ENCODE peak calls at places on chromosomes 5 and 9, in five cellular contexts. Q is GM12878, I is HepG2, V is NT2/D1, Z is H1. D is an unnamed sample.

GRCh38 chr9:129774791-129775149 is 21.9 kb upstream of the PTGES start:
- DNase-seq in Q (no peak), I (no peak), V (no peak), Z (peak; percentile 51), D (no peak)

GRCh38 chr5:143495124-143495523 is 91.6 kb upstream of the NR3C1 start:
- DNase-seq in Q (no peak), I (peak; percentile 56), V (no peak), Z (no peak), D (no peak)

GRCh38 chr5:168327994-168328393 is 36.5 kb downstream of the WWC1 start:
- DNase-seq in Q (no peak), I (no peak), V (no peak), Z (no peak), D (no peak)

GRCh38 chr9:32403567-32403966 is 19.1 kb downstream of the ACO1 start:
- DNase-seq in Q (no peak), I (no peak), V (no peak), Z (no peak), D (no peak)

GRCh38 chr9:99269429-99269828 is 47.3 kb downstream of the SEC61B start:
- DNase-seq in Q (no peak), I (no peak), V (no peak), Z (no peak), D (no peak)

GRCh38 chr5:178793156-178793555 is 62.7 kb upstream of the ZNF354A start:
- DNase-seq in Q (no peak), I (peak; percentile 21), V (peak; percentile 28), Z (peak; percentile 77), D (peak; percentile 48)

GRCh38 chr5:16574789-16575785 is 41.7 kb downstream of the RETREG1 start:
- DNase-seq in Q (no peak), I (no peak), V (peak; percentile 73), Z (no peak), D (no peak)

GRCh38 chr5:132227485-132228240 is at the start of gene P4HA2:
- DNase-seq in Q (no peak), I (peak; percentile 64), V (no peak), Z (peak; percentile 86), D (peak; percentile 86)

GRCh38 chr5:133691448-133691847 is 79.1 kb upstream of the FSTL4 start:
- DNase-seq in Q (no peak), I (no peak), V (no peak), Z (no peak), D (no peak)

GRCh38 chr5:123088031-123088805 is 823 bp upstream of the PRDM6 start:
- DNase-seq in Q (no peak), I (peak; percentile 3), V (no peak), Z (peak; percentile 75), D (peak; percentile 28)

GRCh38 chr5:228886-229285 is 10.8 kb downstream of the SDHA start:
- DNase-seq in Q (no peak), I (no peak), V (no peak), Z (no peak), D (no peak)

GRCh38 chr5:159104058-159104651 is 4.4 kb upstream of the EBF1 start:
- DNase-seq in Q (no peak), I (no peak), V (no peak), Z (peak; percentile 65), D (no peak)

GRCh38 chr5:181190711-181191525 is 14.1 kb downstream of the TRIM7 start:
- DNase-seq in Q (no peak), I (no peak), V (no peak), Z (no peak), D (no peak)

GRCh38 chr5:14321936-14322335 is 178.8 kb downstream of the TRIO start:
- DNase-seq in Q (no peak), I (no peak), V (no peak), Z (no peak), D (no peak)

GRCh38 chr5:157306690-157307089 is 40.8 kb downstream of the CYFIP2 start:
- DNase-seq in Q (no peak), I (no peak), V (no peak), Z (no peak), D (no peak)

GRCh38 chr5:134512661-134512999 is 12.8 kb upstream of the JADE2 start:
- DNase-seq in Q (no peak), I (no peak), V (no peak), Z (peak; percentile 62), D (no peak)

GRCh38 chr5:21919417-21920022 is 933.6 kb downstream of the CDH12 start:
- DNase-seq in Q (peak; percentile 13), I (peak; percentile 14), V (peak; percentile 16), Z (no peak), D (peak; percentile 46)

GRCh38 chr5:21687621-21688020 is 1165.5 kb downstream of the CDH12 start:
- DNase-seq in Q (no peak), I (no peak), V (no peak), Z (no peak), D (no peak)

GRCh38 chr5:83914199-83914598 is 193.5 kb upstream of the HAPLN1 start:
- DNase-seq in Q (no peak), I (no peak), V (no peak), Z (no peak), D (no peak)

GRCh38 chr5:8247485-8247884 is 378.5 kb downstream of the MTRR start:
- DNase-seq in Q (no peak), I (no peak), V (no peak), Z (no peak), D (no peak)

GRCh38 chr5:32504923-32505596 is 60.5 kb upstream of the ZFR start:
- DNase-seq in Q (no peak), I (no peak), V (no peak), Z (no peak), D (peak; percentile 34)

GRCh38 chr5:6250121-6250520 is 128.2 kb downstream of the MED10 start:
- DNase-seq in Q (no peak), I (no peak), V (no peak), Z (no peak), D (no peak)

GRCh38 chr5:39650234-39650816 is 225.5 kb upstream of the DAB2 start:
- DNase-seq in Q (no peak), I (no peak), V (no peak), Z (no peak), D (no peak)

GRCh38 chr5:169150108-169150507 is 150.8 kb downstream of the SLIT3 start:
- DNase-seq in Q (no peak), I (no peak), V (no peak), Z (no peak), D (no peak)

GRCh38 chr9:131833906-131834305 is 94.0 kb upstream of the RAPGEF1 start:
- DNase-seq in Q (no peak), I (no peak), V (no peak), Z (no peak), D (no peak)

GRCh38 chr9:73761905-73762304 is 610.2 kb downstream of the ANXA1 start:
- DNase-seq in Q (no peak), I (no peak), V (no peak), Z (no peak), D (no peak)

DNA sequence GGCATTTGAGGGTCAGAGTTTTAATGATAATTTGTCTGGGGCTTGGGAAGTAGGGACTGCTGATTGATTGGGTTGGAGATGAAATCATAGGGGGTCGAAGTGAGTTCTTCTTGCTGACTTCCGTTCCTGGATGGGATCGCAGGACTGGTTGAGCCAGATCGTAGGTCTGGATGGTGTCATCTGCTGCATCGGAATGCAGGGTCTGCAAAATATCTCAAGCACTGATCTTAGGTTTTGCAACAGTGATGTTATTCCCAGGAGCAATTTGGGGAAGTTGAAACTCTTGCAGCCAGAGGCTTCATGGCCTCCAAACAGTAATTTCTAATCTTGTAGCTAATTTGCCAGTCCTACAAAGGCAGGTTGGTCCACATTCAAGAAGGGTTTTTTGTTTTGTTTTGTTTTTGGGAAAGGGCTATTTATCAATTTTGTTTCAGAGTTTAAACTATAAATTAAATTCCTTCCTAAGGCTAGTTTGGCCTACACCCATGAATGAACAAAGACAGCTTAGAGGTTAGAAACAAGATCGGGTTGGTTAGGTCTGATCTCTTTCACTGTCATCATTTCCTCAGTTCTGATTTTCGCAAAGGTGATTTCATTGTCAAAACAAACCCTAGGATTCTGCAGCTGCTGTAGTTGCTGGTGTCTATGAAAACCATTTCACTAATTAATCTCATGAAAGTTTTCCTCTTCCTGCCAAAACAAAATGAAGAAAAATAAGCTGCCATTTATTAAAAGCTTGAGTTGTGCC is 388.0 kb downstream of the TMEM232 start:
- DNase-seq in Q (no peak), I (no peak), V (no peak), Z (no peak), D (no peak)
- TF ChIP-seq SUZ12 in Q (no peak), I (no peak), V (no peak), Z (no peak), D (no peak)

DNA sequence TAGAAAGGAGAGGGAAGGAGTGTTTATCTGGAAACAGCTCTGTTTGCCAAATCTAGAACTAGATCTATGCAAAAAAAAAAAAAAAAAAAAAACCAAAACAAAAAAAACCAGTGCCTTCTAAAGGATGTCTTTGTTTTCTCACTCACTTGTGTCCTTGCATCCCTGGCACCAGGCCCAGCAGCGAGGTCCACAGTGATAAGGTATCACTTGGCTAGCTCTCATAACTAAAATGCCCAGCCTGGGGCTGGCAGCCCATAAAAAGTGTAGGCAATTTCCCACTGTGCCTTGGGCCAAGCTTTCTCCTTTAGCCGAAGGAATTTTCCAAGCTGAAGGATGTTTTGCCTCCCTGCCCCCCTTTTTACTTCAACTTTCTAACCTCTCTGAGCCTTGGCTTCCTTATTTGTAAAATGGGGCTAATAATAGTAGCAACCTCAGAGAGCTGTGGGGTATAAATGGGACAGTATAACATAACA is 20.8 kb downstream of the RGS3 start:
- DNase-seq in Q (no peak), I (peak; percentile 51), V (no peak), Z (no peak), D (no peak)
- TF ChIP-seq SUZ12 in Q (no peak), I (no peak), V (no peak), Z (no peak), D (no peak)

DNA sequence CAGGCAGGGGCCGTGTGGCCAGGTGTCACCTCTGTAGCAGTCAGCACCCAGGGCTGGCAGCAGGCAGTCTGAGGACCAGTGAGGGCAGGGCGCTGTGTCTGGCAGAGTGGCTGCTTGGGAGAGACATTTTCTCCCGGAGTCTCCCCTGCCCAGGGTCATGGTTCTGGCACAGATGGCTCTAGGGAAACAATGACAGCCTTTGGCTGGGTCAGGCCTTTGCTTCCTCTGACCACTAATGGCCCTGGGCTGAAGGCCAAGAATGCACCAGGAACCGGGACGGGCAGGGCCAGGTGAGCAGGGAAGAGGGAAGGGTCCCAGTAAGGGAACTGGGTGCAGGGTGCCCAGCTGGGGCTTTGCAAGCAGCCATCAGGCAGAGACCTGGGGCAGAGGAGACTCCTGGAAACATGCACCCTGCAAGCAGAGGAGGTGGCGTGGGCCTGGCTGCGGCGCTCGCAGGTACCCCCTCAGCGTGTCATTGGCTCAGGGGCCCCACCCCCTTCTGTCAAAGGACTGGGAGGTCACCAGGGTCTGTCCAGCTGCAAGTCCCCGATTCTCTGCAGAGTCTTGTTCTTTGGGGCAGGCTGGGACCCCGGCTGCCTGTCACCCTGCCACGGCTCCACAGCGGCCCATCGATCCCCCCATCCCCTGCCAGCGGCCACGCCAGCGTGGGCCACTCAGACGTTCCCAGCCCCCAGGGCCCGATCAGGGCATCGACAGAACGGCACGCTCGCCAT is 18.8 kb upstream of the TMEM250 start:
- DNase-seq in Q (no peak), I (peak; percentile 15), V (no peak), Z (no peak), D (no peak)
- TF ChIP-seq SUZ12 in Q (no peak), I (no peak), V (no peak), Z (no peak), D (no peak)

GRCh38 chr5:118554991-118555390 is 433.4 kb downstream of the DTWD2 start:
- DNase-seq in Q (no peak), I (no peak), V (no peak), Z (no peak), D (no peak)

GRCh38 chr5:118554241-118554640 is 434.1 kb downstream of the DTWD2 start:
- DNase-seq in Q (no peak), I (no peak), V (no peak), Z (no peak), D (no peak)

GRCh38 chr5:118551031-118551430 is 437.3 kb downstream of the DTWD2 start:
- DNase-seq in Q (no peak), I (no peak), V (no peak), Z (no peak), D (no peak)

GRCh38 chr5:118552731-118553360 is 435.5 kb downstream of the DTWD2 start:
- DNase-seq in Q (no peak), I (no peak), V (no peak), Z (no peak), D (no peak)

GRCh38 chr5:118553662-118554061 is 434.7 kb downstream of the DTWD2 start:
- DNase-seq in Q (no peak), I (no peak), V (peak; percentile 2), Z (no peak), D (no peak)
- TF ChIP-seq SUZ12 in Q (no peak), I (no peak), V (no peak), Z (no peak), D (no peak)

D was measured in HEK293T.